ENCODE peak calls at places on chromosomes 3 and 15, in four cellular contexts. M is heart right ventricle; B is head of caudate nucleus; Q is stimulated activated CD4-positive, alpha-beta T cell treated with anti-CD3 and anti-CD28 coated beads, Interleukin-1b, Interleukin-23, amount 100 ng/mL, for 24 hours. F is an unnamed sample.

GRCh38 chr3:171614318-171614967 is 154.2 kb upstream of the TNIK start:
- DNase-seq in M (peak; percentile 23), B (peak; percentile 43), Q (no peak), F (peak; percentile 47)

GRCh38 chr3:150511096-150511670 is 35.1 kb downstream of the SERP1 start:
- DNase-seq in Q (no peak), B (no peak), M (no peak), F (no peak)

GRCh38 chr3:181727122-181728036 is 15.7 kb downstream of the SOX2 start:
- DNase-seq in M (no peak), Q (no peak), B (no peak), F (no peak)

GRCh38 chr15:57606816-57607215 is 15.1 kb downstream of the MYZAP start:
- DNase-seq in B (no peak), Q (no peak), M (no peak), F (no peak)

GRCh38 chr3:150762662-150763121 is 277 bp downstream of the SIAH2 start:
- DNase-seq in Q (no peak), M (no peak), B (no peak), F (no peak)

GRCh38 chr3:171974986-171975837 is 64.2 kb upstream of the FNDC3B start:
- DNase-seq in M (no peak), B (no peak), Q (no peak), F (no peak)

GRCh38 chr15:82129769-82130168 is 84.0 kb upstream of the MEX3B start:
- DNase-seq in M (no peak), B (no peak), Q (no peak), F (no peak)

GRCh38 chr3:51257865-51258264 is 127.2 kb upstream of the MANF start:
- DNase-seq in M (no peak), Q (no peak), B (no peak), F (no peak)

GRCh38 chr15:81001180-81002003 is 669 bp downstream of the TLNRD1 start:
- DNase-seq in B (peak; percentile 52), Q (peak; percentile 30), M (peak; percentile 70), F (peak; percentile 66)

GRCh38 chr3:16064660-16065414 is 109.6 kb upstream of the GALNT15 start:
- DNase-seq in B (peak; percentile 88), M (peak; percentile 65), Q (no peak), F (no peak)

GRCh38 chr3:23075478-23075877 is 127.6 kb upstream of the UBE2E2 start:
- DNase-seq in M (no peak), Q (no peak), B (no peak), F (no peak)

GRCh38 chr3:10401990-10402761 is 81.3 kb upstream of the SEC13 start:
- DNase-seq in Q (no peak), B (no peak), M (no peak), F (no peak)

F was measured in mesothelial cell of epicardium.